ENCODE peak calls at places on chromosomes 1 and 21, in seven cellular contexts. Z is GM23248, H is AG10803, U is AG08395, T is C1 segment of cervical spinal cord, G is cerebellum, Y is EH. N is an unnamed sample.

GRCh38 chr1:240498335-240498734 is 113.6 kb downstream of the GREM2 start:
- DNase-seq in Z (no peak), H (no peak), U (no peak), T (no peak), G (no peak), Y (no peak), N (no peak)

GRCh38 chr1:220274122-220274855 is 2.0 kb upstream of the RAB3GAP2 start:
- DNase-seq in Z (peak; percentile 34), H (peak; percentile 78), U (no peak), T (no peak), G (no peak), Y (peak; percentile 28), N (no peak)

GRCh38 chr1:163069142-163069541 is at the start of gene RGS4:
- DNase-seq in Z (peak; percentile 94), H (peak; percentile 91), U (peak; percentile 93), T (peak; percentile 18), G (peak; percentile 4), Y (peak; percentile 98), N (peak; percentile 29)

GRCh38 chr1:1597275-1597930 is 2.5 kb downstream of the FNDC10 start:
- DNase-seq in Z (peak; percentile 63), H (no peak), U (no peak), T (no peak), G (no peak), Y (peak; percentile 46), N (no peak)

GRCh38 chr1:40633563-40634376 is 31.7 kb downstream of the RIMS3 start:
- DNase-seq in Z (no peak), H (no peak), U (no peak), T (no peak), G (no peak), Y (no peak), N (no peak)

GRCh38 chr1:208975456-208975855 is 608.1 kb upstream of the CAMK1G start:
- DNase-seq in Z (no peak), H (no peak), U (no peak), T (no peak), G (no peak), Y (no peak), N (no peak)

GRCh38 chr1:1616045-1616821 is 933 bp downstream of the MIB2 start:
- DNase-seq in Z (peak; percentile 67), H (peak; percentile 35), U (peak; percentile 71), T (no peak), G (peak; percentile 41), Y (peak; percentile 46), N (no peak)

GRCh38 chr1:11691928-11692711 is 610 bp downstream of the DRAXIN start:
- DNase-seq in Z (no peak), H (no peak), U (no peak), T (no peak), G (no peak), Y (no peak), N (no peak)

GRCh38 chr21:14901482-14901958 is 163.3 kb downstream of the NRIP1 start:
- DNase-seq in Z (peak; percentile 43), H (peak; percentile 63), U (peak; percentile 29), T (no peak), G (no peak), Y (peak; percentile 36), N (no peak)

GRCh38 chr1:62849031-62849430 is 65.1 kb downstream of the ATG4C start:
- DNase-seq in Z (no peak), H (no peak), U (no peak), T (no peak), G (no peak), Y (no peak), N (no peak)